ENCODE peak calls at places on chromosomes 11 and 22, in five cellular contexts. J is nephron progenitor cell; T is Calu3; O is dermis blood vessel endothelial cell; G is stimulated activated CD8-positive, alpha-beta memory T cell treated with anti-CD3 and anti-CD28 coated beads, Interleukin-2, amount 100 ng/mL, for 1 hour. P is an unnamed sample.

GRCh38 chr11:69825037-69825834 is 6.0 kb upstream of the FGF3 start:
- DNase-seq in J (no peak), T (peak; percentile 85), O (no peak), G (no peak), P (no peak)

GRCh38 chr22:42581762-42582716 is 28.3 kb downstream of the SERHL2 start:
- DNase-seq in J (peak; percentile 87), T (peak; percentile 87), O (peak; percentile 80), G (peak; percentile 58), P (peak; percentile 77)

GRCh38 chr11:2287102-2287501 is 14.6 kb downstream of the C11orf21 start:
- DNase-seq in J (no peak), T (no peak), O (no peak), G (no peak), P (no peak)

GRCh38 chr22:20151276-20151588 is 377 bp upstream of the CCDC188 start:
- DNase-seq in J (no peak), T (no peak), O (no peak), G (no peak), P (no peak)

GRCh38 chr11:20670932-20671403 is 1.6 kb downstream of the NELL1 start:
- DNase-seq in J (peak; percentile 10), T (no peak), O (no peak), G (no peak), P (no peak)

GRCh38 chr11:134700101-134700640 is 288.1 kb upstream of the B3GAT1 start:
- DNase-seq in J (no peak), T (no peak), O (no peak), G (no peak), P (no peak)

GRCh38 chr22:22848364-22848866 is 39.2 kb upstream of the IGLL5 start:
- DNase-seq in J (peak; percentile 79), T (peak; percentile 81), O (peak; percentile 75), G (peak; percentile 39), P (peak; percentile 75)

GRCh38 chr11:13227676-13228255 is 49.8 kb upstream of the BMAL1 start:
- DNase-seq in J (no peak), T (no peak), O (no peak), G (no peak), P (no peak)

GRCh38 chr11:59102259-59102765 is 4.7 kb upstream of the FAM111B start:
- DNase-seq in J (peak; percentile 63), T (peak; percentile 73), O (peak; percentile 55), G (no peak), P (no peak)

GRCh38 chr11:31240340-31240904 is 129.1 kb downstream of the DCDC1 start:
- DNase-seq in J (peak; percentile 40), T (peak; percentile 37), O (peak; percentile 68), G (no peak), P (peak; percentile 15)

GRCh38 chr11:70019576-70020011 is 58.5 kb upstream of the ANO1 start:
- DNase-seq in J (no peak), T (no peak), O (no peak), G (no peak), P (no peak)

GRCh38 chr11:46977038-46977818 is 40.7 kb downstream of the CSTPP1 start:
- DNase-seq in J (no peak), T (no peak), O (no peak), G (no peak), P (no peak)

GRCh38 chr22:35582861-35583670 is 34.1 kb downstream of the MB start:
- DNase-seq in J (peak; percentile 70), T (peak; percentile 69), O (peak; percentile 84), G (peak; percentile 16), P (peak; percentile 96)

GRCh38 chr22:42187646-42188045 is 57.0 kb upstream of the CYP2D6 start:
- DNase-seq in J (no peak), T (no peak), O (no peak), G (no peak), P (no peak)

GRCh38 chr11:93659841-93660240 is 1.6 kb upstream of the CEP295 start:
- DNase-seq in J (no peak), T (no peak), O (no peak), G (no peak), P (no peak)

GRCh38 chr22:47165998-47166397 is 403.5 kb downstream of the TBC1D22A start:
- DNase-seq in J (no peak), T (no peak), O (no peak), G (no peak), P (no peak)

GRCh38 chr11:46357483-46357936 is 10.2 kb downstream of the DGKZ start:
- DNase-seq in J (no peak), T (no peak), O (no peak), G (no peak), P (no peak)

GRCh38 chr11:134466909-134467567 is 55.0 kb upstream of the B3GAT1 start:
- DNase-seq in J (no peak), T (no peak), O (no peak), G (no peak), P (no peak)

GRCh38 chr11:3163241-3163981 is 1.7 kb downstream of the OSBPL5 start:
- DNase-seq in J (no peak), T (no peak), O (no peak), G (no peak), P (no peak)

GRCh38 chr11:72004515-72005346 is 6.0 kb downstream of the IL18BP start:
- DNase-seq in J (no peak), T (no peak), O (no peak), G (no peak), P (no peak)

GRCh38 chr22:41826430-41827383 is 6.2 kb upstream of the SREBF2 start:
- DNase-seq in J (peak; percentile 26), T (no peak), O (no peak), G (no peak), P (no peak)